ENCODE peak calls at places on chromosomes 2 and 18, in nine cellular contexts. R is lower lobe of right lung; V is activated CD4-positive, alpha-beta T cell treated with anti-CD3 and anti-CD28 coated beads, Interleukin-2, amount 10 ng/mL, durations not matched to agents 24 days and 14 days; T is cerebellar cortex; N is EL; J is T-helper 17 cell; G is PC-9; Y is heart left ventricle; X is stimulated activated CD4-positive, alpha-beta T cell treated with anti-CD3 and anti-CD28 coated beads, Interleukin-12 subunit alpha, Interleukin-12 subunit beta, amount 100 ng/mL, for 48 hours. W is an unnamed sample.

GRCh38 chr2:234001380-234001993 is 49.0 kb upstream of the SPP2 start:
- DNase-seq in R (no peak), V (peak), T (no peak), N (no peak), J (no peak), G (no peak), Y (no peak), X (peak), W (no peak)

GRCh38 chr2:217247511-217247910 is 387.6 kb upstream of the TNP1 start:
- DNase-seq in R (no peak), V (no peak), T (no peak), N (no peak), J (no peak), G (no peak), Y (no peak), X (no peak), W (no peak)

GRCh38 chr18:80106482-80107051 is 2.5 kb upstream of the ADNP2 start:
- DNase-seq in R (no peak), V (no peak), T (peak), N (no peak), J (no peak), G (no peak), Y (no peak), X (no peak), W (no peak)

GRCh38 chr18:55405655-55406373 is 182.2 kb downstream of the TCF4 start:
- DNase-seq in R (peak), V (no peak), T (peak), N (peak), J (no peak), G (peak), Y (peak), X (no peak), W (no peak)

GRCh38 chr2:101197814-101198213 is 46.6 kb upstream of the TBC1D8 start:
- DNase-seq in R (no peak), V (no peak), T (no peak), N (no peak), J (no peak), G (no peak), Y (no peak), X (no peak), W (no peak)

GRCh38 chr2:18903750-18904149 is 314.4 kb upstream of the NT5C1B start:
- DNase-seq in R (no peak), V (no peak), T (no peak), N (no peak), J (no peak), G (peak), Y (no peak), X (no peak), W (no peak)

GRCh38 chr18:2906522-2907458 is 60.0 kb downstream of the EMILIN2 start:
- DNase-seq in R (peak), V (peak), T (no peak), N (peak), J (peak), G (no peak), Y (peak), X (peak), W (no peak)

GRCh38 chr18:47345996-47346395 is 94.5 kb upstream of the SKOR2 start:
- DNase-seq in R (no peak), V (no peak), T (no peak), N (no peak), J (no peak), G (no peak), Y (no peak), X (no peak), W (no peak)

GRCh38 chr2:181613241-181613640 is 43.7 kb downstream of the CERKL start:
- DNase-seq in R (no peak), V (no peak), T (peak), N (no peak), J (no peak), G (no peak), Y (no peak), X (no peak), W (no peak)

GRCh38 chr18:21599585-21600525 is 649 bp downstream of the ESCO1 start:
- DNase-seq in R (peak), V (peak), T (peak), N (peak), J (peak), G (peak), Y (no peak), X (no peak), W (no peak)

W was measured in CD14-positive monocyte.